ENCODE peak calls at places on chromosomes 12 and 14, in five cellular contexts. One of them, this sample, is unnamed.

GRCh38 chr12:131066207-131066885 is 112.6 kb downstream of the ADGRD1 start:
- DNase-seq in IMR-90: no peak
- DNase-seq in stimulated activated CD8-positive, alpha-beta memory T cell treated with anti-CD3 and anti-CD28 coated beads, Interleukin-12 subunit alpha, Interleukin-12 subunit beta, amount 100 ng/mL, for 1 hour: no peak
- DNase-seq in AG10803: no peak
- DNase-seq in endothelial cell: no peak
- DNase-seq in this sample: no peak

GRCh38 chr14:44657153-44657552 is 150.1 kb upstream of the FSCB start:
- DNase-seq in IMR-90: no peak
- DNase-seq in stimulated activated CD8-positive, alpha-beta memory T cell treated with anti-CD3 and anti-CD28 coated beads, Interleukin-12 subunit alpha, Interleukin-12 subunit beta, amount 100 ng/mL, for 1 hour: no peak
- DNase-seq in AG10803: no peak
- DNase-seq in endothelial cell: no peak
- DNase-seq in this sample: no peak

GRCh38 chr14:92362781-92363235 is 39.8 kb downstream of the SLC24A4 start:
- DNase-seq in IMR-90: peak
- DNase-seq in stimulated activated CD8-positive, alpha-beta memory T cell treated with anti-CD3 and anti-CD28 coated beads, Interleukin-12 subunit alpha, Interleukin-12 subunit beta, amount 100 ng/mL, for 1 hour: no peak
- DNase-seq in AG10803: peak
- DNase-seq in endothelial cell: no peak
- DNase-seq in this sample: no peak

GRCh38 chr12:5417500-5417899 is 14.4 kb upstream of the NTF3 start:
- DNase-seq in IMR-90: peak
- DNase-seq in stimulated activated CD8-positive, alpha-beta memory T cell treated with anti-CD3 and anti-CD28 coated beads, Interleukin-12 subunit alpha, Interleukin-12 subunit beta, amount 100 ng/mL, for 1 hour: no peak
- DNase-seq in AG10803: no peak
- DNase-seq in endothelial cell: no peak
- DNase-seq in this sample: no peak

GRCh38 chr14:26026384-26026783 is 571.4 kb downstream of the NOVA1 start:
- DNase-seq in IMR-90: no peak
- DNase-seq in stimulated activated CD8-positive, alpha-beta memory T cell treated with anti-CD3 and anti-CD28 coated beads, Interleukin-12 subunit alpha, Interleukin-12 subunit beta, amount 100 ng/mL, for 1 hour: no peak
- DNase-seq in AG10803: no peak
- DNase-seq in endothelial cell: no peak
- DNase-seq in this sample: no peak

GRCh38 chr12:16030729-16031128 is 119.6 kb downstream of the DERA start:
- DNase-seq in IMR-90: peak
- DNase-seq in stimulated activated CD8-positive, alpha-beta memory T cell treated with anti-CD3 and anti-CD28 coated beads, Interleukin-12 subunit alpha, Interleukin-12 subunit beta, amount 100 ng/mL, for 1 hour: no peak
- DNase-seq in AG10803: peak
- DNase-seq in endothelial cell: no peak
- DNase-seq in this sample: no peak

GRCh38 chr14:102645746-102646440 is 53.4 kb downstream of the RCOR1 start:
- DNase-seq in IMR-90: peak
- DNase-seq in stimulated activated CD8-positive, alpha-beta memory T cell treated with anti-CD3 and anti-CD28 coated beads, Interleukin-12 subunit alpha, Interleukin-12 subunit beta, amount 100 ng/mL, for 1 hour: no peak
- DNase-seq in AG10803: peak
- DNase-seq in endothelial cell: no peak
- DNase-seq in this sample: no peak

GRCh38 chr12:32918890-32919791 is 22.6 kb upstream of the PKP2 start:
- DNase-seq in IMR-90: peak
- DNase-seq in stimulated activated CD8-positive, alpha-beta memory T cell treated with anti-CD3 and anti-CD28 coated beads, Interleukin-12 subunit alpha, Interleukin-12 subunit beta, amount 100 ng/mL, for 1 hour: no peak
- DNase-seq in AG10803: no peak
- DNase-seq in endothelial cell: no peak
- DNase-seq in this sample: peak

GRCh38 chr12:106819991-106820390 is 45.5 kb downstream of the RIC8B start:
- DNase-seq in IMR-90: no peak
- DNase-seq in stimulated activated CD8-positive, alpha-beta memory T cell treated with anti-CD3 and anti-CD28 coated beads, Interleukin-12 subunit alpha, Interleukin-12 subunit beta, amount 100 ng/mL, for 1 hour: no peak
- DNase-seq in AG10803: no peak
- DNase-seq in endothelial cell: no peak
- DNase-seq in this sample: no peak

GRCh38 chr14:52044791-52045522 is 23.9 kb downstream of the NID2 start:
- DNase-seq in IMR-90: peak
- DNase-seq in stimulated activated CD8-positive, alpha-beta memory T cell treated with anti-CD3 and anti-CD28 coated beads, Interleukin-12 subunit alpha, Interleukin-12 subunit beta, amount 100 ng/mL, for 1 hour: no peak
- DNase-seq in AG10803: peak
- DNase-seq in endothelial cell: no peak
- DNase-seq in this sample: no peak

GRCh38 chr12:52380271-52380694 is 5.2 kb downstream of the KRT84 start:
- DNase-seq in IMR-90: no peak
- DNase-seq in stimulated activated CD8-positive, alpha-beta memory T cell treated with anti-CD3 and anti-CD28 coated beads, Interleukin-12 subunit alpha, Interleukin-12 subunit beta, amount 100 ng/mL, for 1 hour: no peak
- DNase-seq in AG10803: peak
- DNase-seq in endothelial cell: peak
- DNase-seq in this sample: peak

GRCh38 chr12:58896278-58896677 is 24.0 kb downstream of the LRIG3 start:
- DNase-seq in IMR-90: no peak
- DNase-seq in stimulated activated CD8-positive, alpha-beta memory T cell treated with anti-CD3 and anti-CD28 coated beads, Interleukin-12 subunit alpha, Interleukin-12 subunit beta, amount 100 ng/mL, for 1 hour: no peak
- DNase-seq in AG10803: no peak
- DNase-seq in endothelial cell: no peak
- DNase-seq in this sample: no peak

GRCh38 chr12:12486661-12487240 is 75.9 kb downstream of the DUSP16 start:
- DNase-seq in IMR-90: no peak
- DNase-seq in stimulated activated CD8-positive, alpha-beta memory T cell treated with anti-CD3 and anti-CD28 coated beads, Interleukin-12 subunit alpha, Interleukin-12 subunit beta, amount 100 ng/mL, for 1 hour: no peak
- DNase-seq in AG10803: no peak
- DNase-seq in endothelial cell: no peak
- DNase-seq in this sample: no peak

GRCh38 chr14:63468273-63468672 is 74.9 kb downstream of the PPP2R5E start:
- DNase-seq in IMR-90: no peak
- DNase-seq in stimulated activated CD8-positive, alpha-beta memory T cell treated with anti-CD3 and anti-CD28 coated beads, Interleukin-12 subunit alpha, Interleukin-12 subunit beta, amount 100 ng/mL, for 1 hour: no peak
- DNase-seq in AG10803: no peak
- DNase-seq in endothelial cell: no peak
- DNase-seq in this sample: no peak

GRCh38 chr14:91387135-91387849 is 30.3 kb downstream of the CCDC88C start:
- DNase-seq in IMR-90: peak
- DNase-seq in stimulated activated CD8-positive, alpha-beta memory T cell treated with anti-CD3 and anti-CD28 coated beads, Interleukin-12 subunit alpha, Interleukin-12 subunit beta, amount 100 ng/mL, for 1 hour: no peak
- DNase-seq in AG10803: peak
- DNase-seq in endothelial cell: no peak
- DNase-seq in this sample: no peak

GRCh38 chr14:59484611-59485174 is 376 bp downstream of the JKAMP start:
- DNase-seq in IMR-90: peak
- DNase-seq in stimulated activated CD8-positive, alpha-beta memory T cell treated with anti-CD3 and anti-CD28 coated beads, Interleukin-12 subunit alpha, Interleukin-12 subunit beta, amount 100 ng/mL, for 1 hour: peak
- DNase-seq in AG10803: peak
- DNase-seq in endothelial cell: no peak
- DNase-seq in this sample: no peak

GRCh38 chr12:19299765-19300164 is 139.5 kb upstream of the AEBP2 start:
- DNase-seq in IMR-90: peak
- DNase-seq in stimulated activated CD8-positive, alpha-beta memory T cell treated with anti-CD3 and anti-CD28 coated beads, Interleukin-12 subunit alpha, Interleukin-12 subunit beta, amount 100 ng/mL, for 1 hour: no peak
- DNase-seq in AG10803: no peak
- DNase-seq in endothelial cell: no peak
- DNase-seq in this sample: no peak

GRCh38 chr12:55745361-55746146 is 2.6 kb downstream of the GDF11 start:
- DNase-seq in IMR-90: no peak
- DNase-seq in stimulated activated CD8-positive, alpha-beta memory T cell treated with anti-CD3 and anti-CD28 coated beads, Interleukin-12 subunit alpha, Interleukin-12 subunit beta, amount 100 ng/mL, for 1 hour: no peak
- DNase-seq in AG10803: no peak
- DNase-seq in endothelial cell: peak
- DNase-seq in this sample: peak

GRCh38 chr14:94540031-94540794 is 21.0 kb upstream of the SERPINA4 start:
- DNase-seq in IMR-90: peak
- DNase-seq in stimulated activated CD8-positive, alpha-beta memory T cell treated with anti-CD3 and anti-CD28 coated beads, Interleukin-12 subunit alpha, Interleukin-12 subunit beta, amount 100 ng/mL, for 1 hour: no peak
- DNase-seq in AG10803: peak
- DNase-seq in endothelial cell: peak
- DNase-seq in this sample: no peak

GRCh38 chr12:116434155-116435065 is 124.8 kb upstream of the MAP1LC3B2 start:
- DNase-seq in IMR-90: peak
- DNase-seq in stimulated activated CD8-positive, alpha-beta memory T cell treated with anti-CD3 and anti-CD28 coated beads, Interleukin-12 subunit alpha, Interleukin-12 subunit beta, amount 100 ng/mL, for 1 hour: no peak
- DNase-seq in AG10803: peak
- DNase-seq in endothelial cell: peak
- DNase-seq in this sample: peak

GRCh38 chr14:48735607-48736006 is 850.6 kb downstream of the RPS29 start:
- DNase-seq in IMR-90: no peak
- DNase-seq in stimulated activated CD8-positive, alpha-beta memory T cell treated with anti-CD3 and anti-CD28 coated beads, Interleukin-12 subunit alpha, Interleukin-12 subunit beta, amount 100 ng/mL, for 1 hour: no peak
- DNase-seq in AG10803: no peak
- DNase-seq in endothelial cell: no peak
- DNase-seq in this sample: no peak

GRCh38 chr12:113214938-113215400 is 6.3 kb upstream of the TPCN1 start:
- DNase-seq in IMR-90: peak
- DNase-seq in stimulated activated CD8-positive, alpha-beta memory T cell treated with anti-CD3 and anti-CD28 coated beads, Interleukin-12 subunit alpha, Interleukin-12 subunit beta, amount 100 ng/mL, for 1 hour: no peak
- DNase-seq in AG10803: peak
- DNase-seq in endothelial cell: no peak
- DNase-seq in this sample: peak

GRCh38 chr12:57138526-57139272 is 8.7 kb downstream of the LRP1-AS start:
- DNase-seq in IMR-90: no peak
- DNase-seq in stimulated activated CD8-positive, alpha-beta memory T cell treated with anti-CD3 and anti-CD28 coated beads, Interleukin-12 subunit alpha, Interleukin-12 subunit beta, amount 100 ng/mL, for 1 hour: no peak
- DNase-seq in AG10803: peak
- DNase-seq in endothelial cell: no peak
- DNase-seq in this sample: no peak

GRCh38 chr14:101791919-101792572 is 30.5 kb downstream of the PPP2R5C start:
- DNase-seq in IMR-90: peak
- DNase-seq in stimulated activated CD8-positive, alpha-beta memory T cell treated with anti-CD3 and anti-CD28 coated beads, Interleukin-12 subunit alpha, Interleukin-12 subunit beta, amount 100 ng/mL, for 1 hour: no peak
- DNase-seq in AG10803: peak
- DNase-seq in endothelial cell: no peak
- DNase-seq in this sample: no peak

This sample was measured in HAP-1.